ENCODE peak calls at places on chromosome 22, in eight cellular contexts. H is GM06990, U is spleen, E is upper lobe of right lung, C is ovary, D is heart right ventricle, B is SJSA1, Y is tibial artery. N is an unnamed sample. For H3K27me3, the result is how much of the 10 kb centered on the place peaks cover.

GRCh38 chr22:35521358-35522264 is 19.0 kb upstream of the RASD2 start:
- DNase-seq in H (no peak), U (no peak), E (no peak), C (no peak), D (no peak), B (no peak), Y (no peak), N (no peak)

GRCh38 chr22:50192825-50193204 is 7.1 kb downstream of the TRABD start:
- DNase-seq in H (no peak), U (peak), E (no peak), C (no peak), D (peak), B (no peak), Y (no peak), N (no peak)

GRCh38 chr22:42324566-42324965 is 54.1 kb upstream of the TCF20 start:
- DNase-seq in H (no peak), U (no peak), E (no peak), C (no peak), D (no peak), B (no peak), Y (no peak), N (no peak)

GRCh38 chr22:47548953-47549740 is 786.7 kb downstream of the TBC1D22A start:
- DNase-seq in H (no peak), U (no peak), E (no peak), C (no peak), D (no peak), B (peak), Y (no peak), N (no peak)

GRCh38 chr22:25890651-25891050 is 148.7 kb downstream of the MYO18B start:
- DNase-seq in H (no peak), U (no peak), E (no peak), C (no peak), D (no peak), B (no peak), Y (no peak), N (no peak)

GRCh38 chr22:32476286-32476685 is 1.7 kb downstream of the FBXO7 start:
- DNase-seq in H (no peak), U (no peak), E (no peak), C (no peak), D (no peak), B (no peak), Y (no peak), N (no peak)

GRCh38 chr22:48250286-48250895 is 1487.9 kb downstream of the TBC1D22A start:
- DNase-seq in H (no peak), U (peak), E (no peak), C (no peak), D (no peak), B (no peak), Y (no peak), N (no peak)

GRCh38 chr22:19984851-19985811 is 31.5 kb downstream of the ARVCF start:
- DNase-seq in H (no peak), U (peak), E (no peak), C (no peak), D (peak), B (no peak), Y (no peak), N (peak)

GRCh38 chr22:27215826-27216320 is 558.5 kb downstream of the MIAT start:
- DNase-seq in H (no peak), U (no peak), E (no peak), C (no peak), D (no peak), B (no peak), Y (no peak), N (no peak)

GRCh38 chr22:41479671-41480396 is 10.9 kb downstream of the ACO2 start:
- DNase-seq in H (no peak), U (no peak), E (no peak), C (no peak), D (no peak), B (no peak), Y (peak), N (no peak)

GRCh38 chr22:32444068-32444467 is 20.2 kb downstream of the BPIFC start:
- DNase-seq in H (no peak), U (no peak), E (no peak), C (no peak), D (no peak), B (no peak), Y (no peak), N (no peak)

GRCh38 chr22:49340406-49340805 is 487.3 kb downstream of the BRD1 start:
- DNase-seq in H (no peak), U (peak), E (peak), C (no peak), D (no peak), B (no peak), Y (no peak), N (peak)

GRCh38 chr22:25630446-25630845 is 66.0 kb downstream of the GRK3 start:
- DNase-seq in H (no peak), U (no peak), E (no peak), C (no peak), D (no peak), B (no peak), Y (no peak), N (no peak)

GRCh38 chr22:49670610-49671330 is 156.9 kb downstream of the BRD1 start:
- DNase-seq in H (no peak), U (peak), E (peak), C (no peak), D (no peak), B (peak), Y (no peak), N (no peak)

GRCh38 chr22:25395468-25395867 is 169.0 kb upstream of the GRK3 start:
- DNase-seq in H (no peak), U (no peak), E (no peak), C (no peak), D (no peak), B (no peak), Y (no peak), N (peak)

GRCh38 chr22:23874871-23875270 is 17.2 kb downstream of the SLC2A11 start:
- DNase-seq in H (no peak), U (no peak), E (no peak), C (no peak), D (no peak), B (no peak), Y (no peak), N (no peak)

GRCh38 chr22:39251762-39252460 is 7.1 kb upstream of the PDGFB start:
- DNase-seq in H (no peak), U (no peak), E (no peak), C (no peak), D (no peak), B (peak), Y (no peak), N (no peak)

GRCh38 chr22:41822289-41823057 is 10.4 kb upstream of the SREBF2 start:
- DNase-seq in H (peak), U (no peak), E (no peak), C (no peak), D (no peak), B (no peak), Y (no peak), N (no peak)

GRCh38 chr22:50576070-50576469 is 2.2 kb downstream of the CPT1B start:
- DNase-seq in H (no peak), U (no peak), E (no peak), C (no peak), D (no peak), B (no peak), Y (no peak), N (no peak)

GRCh38 chr22:34971456-34971855 is 94.5 kb upstream of the ISX start:
- DNase-seq in H (no peak), U (no peak), E (no peak), C (no peak), D (no peak), B (no peak), Y (no peak), N (no peak)

GRCh38 chr22:21022955-21023614 is 8.1 kb downstream of the P2RX6 start:
- DNase-seq in H (no peak), U (peak), E (no peak), C (no peak), D (no peak), B (no peak), Y (no peak), N (no peak)

GRCh38 chr22:32555546-32555945 is 80.9 kb downstream of the FBXO7 start:
- DNase-seq in H (no peak), U (no peak), E (no peak), C (no peak), D (no peak), B (no peak), Y (no peak), N (no peak)

GRCh38 chr22:24752091-24752623 is 22.4 kb downstream of the PIWIL3 start:
- DNase-seq in H (no peak), U (no peak), E (no peak), C (no peak), D (no peak), B (no peak), Y (no peak), N (no peak)

GRCh38 chr22:27512283-27512761 is 289.2 kb downstream of the MN1 start:
- DNase-seq in H (no peak), U (no peak), E (no peak), C (peak), D (peak), B (peak), Y (peak), N (peak)

GRCh38 chr22:38419121-38419863 is 35.7 kb downstream of the KCNJ4 start:
- DNase-seq in H (no peak), U (peak), E (no peak), C (no peak), D (no peak), B (no peak), Y (no peak), N (peak)

GRCh38 chr22:18126606-18127005 is 16.0 kb downstream of the TUBA8 start:
- DNase-seq in H (no peak), U (no peak), E (peak), C (no peak), D (no peak), B (no peak), Y (no peak), N (no peak)

GRCh38 chr22:27709919-27710452 is 91.6 kb downstream of the MN1 start:
- DNase-seq in H (no peak), U (no peak), E (no peak), C (no peak), D (no peak), B (no peak), Y (no peak), N (no peak)

GRCh38 chr22:25076281-25076680 is 123.4 kb upstream of the CRYBB3 start:
- DNase-seq in H (no peak), U (no peak), E (no peak), C (no peak), D (no peak), B (no peak), Y (no peak), N (no peak)

GRCh38 chr22:27336151-27337090 is 465.1 kb downstream of the MN1 start:
- DNase-seq in H (no peak), U (no peak), E (no peak), C (no peak), D (no peak), B (no peak), Y (no peak), N (no peak)

GRCh38 chr22:35425971-35426800 is 26.2 kb downstream of the MCM5 start:
- DNase-seq in H (no peak), U (no peak), E (no peak), C (no peak), D (no peak), B (no peak), Y (no peak), N (no peak)

GRCh38 chr22:22110548-22111266 is 128.1 kb upstream of the TOP3B start:
- DNase-seq in H (no peak), U (peak), E (no peak), C (no peak), D (peak), B (no peak), Y (no peak), N (no peak)
- H3K27me3 ChIP-seq in H (under half), U (under half), E (under half), C (under half), D (under half), B (under half), Y (under half), N (under half)

GRCh38 chr22:29314537-29315285 is 786 bp downstream of the RASL10A start:
- DNase-seq in H (no peak), U (peak), E (peak), C (no peak), D (no peak), B (peak), Y (no peak), N (peak)
- H3K27me3 ChIP-seq in H (under half), U (under half), E (under half), C (under half), D (under half), B (under half), Y (under half), N (under half)

DNA sequence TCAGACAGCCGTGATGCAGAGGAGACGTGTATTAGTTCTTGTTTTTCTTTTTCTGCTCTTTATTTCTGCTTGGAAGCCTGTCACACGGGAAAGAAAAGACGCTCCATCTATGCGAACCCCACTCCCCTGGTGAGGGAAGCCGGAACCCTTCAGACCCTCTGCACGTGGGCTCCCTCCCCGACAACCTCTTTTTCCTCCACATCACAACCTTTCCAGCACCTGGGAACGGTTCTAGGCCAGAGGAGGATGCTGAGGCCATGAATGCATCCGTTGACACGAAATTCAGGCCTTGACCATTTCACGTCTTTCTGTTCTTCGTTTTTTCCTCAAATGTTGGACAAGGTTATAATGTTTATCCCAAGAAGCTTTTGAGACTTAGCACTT is 85.3 kb upstream of the WNT7B start:
- DNase-seq in H (no peak), U (no peak), E (no peak), C (no peak), D (no peak), B (no peak), Y (no peak), N (no peak)
- H3K27me3 ChIP-seq in H (under half), U (under half), E (under half), C (under half), D (under half), B (under half), Y (under half), N (under half)

DNA sequence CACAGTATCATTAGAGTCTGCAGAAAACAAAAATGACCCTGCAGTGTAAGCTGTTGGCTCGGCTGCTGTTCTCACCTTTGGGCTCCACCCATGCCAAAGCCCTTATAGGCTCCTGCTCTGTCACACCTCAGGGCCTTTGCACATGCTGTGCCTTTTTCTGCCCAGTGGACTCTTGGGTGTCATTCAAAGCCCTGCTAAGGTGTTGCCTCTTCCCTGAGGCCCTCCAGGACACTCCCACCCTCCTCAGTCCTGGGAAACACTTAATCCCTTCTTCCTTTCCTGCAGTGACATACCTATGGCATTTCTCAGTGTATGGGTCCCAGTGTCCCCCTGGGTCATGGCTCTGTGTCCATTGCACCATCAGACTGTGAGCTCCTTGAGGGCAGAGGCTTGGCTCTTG is 29.1 kb upstream of the CACNG2 start:
- DNase-seq in H (no peak), U (no peak), E (peak), C (no peak), D (no peak), B (no peak), Y (no peak), N (no peak)
- H3K27me3 ChIP-seq in H (under half), U (under half), E (under half), C (under half), D (under half), B (under half), Y (under half), N (under half)

GRCh38 chr22:43886231-43886630 is 5.6 kb downstream of the PNPLA5 start:
- DNase-seq in H (no peak), U (no peak), E (peak), C (no peak), D (no peak), B (no peak), Y (no peak), N (peak)
- H3K27me3 ChIP-seq in H (under half), U (under half), E (under half), C (under half), D (under half), B (under half), Y (half or more), N (under half)

GRCh38 chr22:22194931-22195264 is 49.7 kb upstream of the VPREB1 start:
- DNase-seq in H (no peak), U (no peak), E (no peak), C (no peak), D (no peak), B (no peak), Y (no peak), N (no peak)
- H3K27me3 ChIP-seq in H (under half), U (under half), E (under half), C (under half), D (under half), B (under half), Y (under half), N (under half)

DNA sequence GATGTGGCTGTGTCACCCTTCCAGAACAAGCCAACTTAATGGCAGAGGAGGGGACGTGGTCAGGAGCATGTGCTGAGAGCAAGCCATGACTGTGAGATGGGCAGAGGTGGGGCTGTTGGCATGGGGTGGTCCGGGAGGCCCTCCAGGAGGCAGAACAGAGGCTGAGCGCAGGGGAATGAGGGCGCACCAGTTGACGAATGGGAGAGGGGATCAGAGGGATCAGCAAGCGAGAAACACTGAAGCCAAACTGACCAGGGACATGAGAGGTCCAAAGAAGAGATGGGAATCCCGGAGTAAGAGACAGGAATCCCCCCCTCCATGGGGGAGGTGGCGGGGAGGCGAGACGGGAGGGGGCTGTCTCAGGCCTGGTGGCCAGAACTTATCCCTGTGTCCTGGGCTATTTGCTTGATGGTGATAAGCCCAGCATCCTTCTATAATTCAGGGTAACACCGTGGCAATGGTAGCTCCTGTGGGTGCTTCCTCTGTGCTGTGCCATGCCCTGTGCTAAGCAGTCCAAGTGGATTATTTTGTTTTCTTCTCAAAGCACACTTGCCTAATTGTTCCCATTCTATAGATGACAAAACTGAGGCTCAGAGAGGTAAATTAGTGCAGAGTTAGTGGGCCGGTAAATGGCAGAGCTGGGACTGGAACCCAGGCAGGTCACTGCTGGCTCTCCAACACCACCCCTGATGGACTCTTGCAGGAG is 83.4 kb upstream of the SHISAL1 start:
- DNase-seq in H (no peak), U (peak), E (peak), C (peak), D (no peak), B (peak), Y (peak), N (peak)
- H3K27me3 ChIP-seq in H (under half), U (under half), E (under half), C (under half), D (under half), B (under half), Y (under half), N (under half)

N was measured in psoas muscle.